ENCODE peak calls at places on chromosome 4, in nine cellular contexts. K is NB4, Z is left lung, I is cardiac fibroblast, C is GM23338, B is kidney epithelial cell, N is heart right ventricle, G is GM06990, M is endothelial cell of umbilical vein. O is an unnamed sample.

GRCh38 chr4:168124008-168124641 is 31.8 kb downstream of the ANXA10 start:
- DNase-seq in C (no peak), K (no peak), Z (no peak), G (no peak), I (peak), M (peak), B (no peak), N (no peak), O (no peak)

GRCh38 chr4:168587326-168588125 is 90.7 kb downstream of the PALLD start:
- DNase-seq in K (peak), M (no peak), B (peak), I (peak), C (no peak), G (no peak), N (peak), Z (no peak), O (peak)

GRCh38 chr4:53589511-53589910 is 1.8 kb downstream of the LNX1 start:
- DNase-seq in Z (no peak), N (no peak), I (no peak), B (no peak), C (no peak), M (no peak), G (no peak), K (no peak), O (no peak)

GRCh38 chr4:143202824-143203223 is 18.1 kb downstream of the USP38 start:
- DNase-seq in N (no peak), C (no peak), B (no peak), G (no peak), Z (no peak), I (peak), K (no peak), M (peak), O (no peak)

GRCh38 chr4:102501176-102501634 is at the start of gene NFKB1:
- DNase-seq in G (peak), C (peak), K (peak), B (peak), Z (peak), N (peak), M (peak), I (peak), O (peak)

GRCh38 chr4:140668111-140668510 is 88.1 kb downstream of the TBC1D9 start:
- DNase-seq in M (no peak), N (no peak), I (no peak), G (no peak), Z (no peak), B (no peak), K (no peak), C (no peak), O (no peak)

GRCh38 chr4:148067307-148067916 is 335.5 kb downstream of the ARHGAP10 start:
- DNase-seq in N (no peak), Z (no peak), I (no peak), C (no peak), K (no peak), M (peak), B (no peak), G (no peak), O (no peak)

GRCh38 chr4:65635051-65635821 is 35.1 kb downstream of the EPHA5 start:
- DNase-seq in I (no peak), K (no peak), Z (no peak), N (no peak), B (no peak), M (no peak), G (no peak), C (peak), O (no peak)

GRCh38 chr4:174320501-174321199 is 36.9 kb downstream of the CEP44 start:
- DNase-seq in Z (no peak), B (no peak), C (no peak), M (peak), N (no peak), G (no peak), K (no peak), I (no peak), O (no peak)

GRCh38 chr4:173516621-173517612 is 13.1 kb downstream of the HAND2 start:
- DNase-seq in M (no peak), K (no peak), I (peak), G (no peak), Z (no peak), C (peak), N (no peak), B (no peak), O (no peak)

GRCh38 chr4:159177265-159178146 is 74.6 kb downstream of the RAPGEF2 start:
- DNase-seq in Z (no peak), M (no peak), K (no peak), N (no peak), G (no peak), B (no peak), C (no peak), I (no peak), O (no peak)

GRCh38 chr4:133969202-133969873 is 232.3 kb downstream of the PABPC4L start:
- DNase-seq in M (peak), C (no peak), I (peak), K (no peak), B (no peak), N (peak), Z (no peak), G (no peak), O (peak)

GRCh38 chr4:140296871-140297570 is 76.4 kb upstream of the SCOC start:
- DNase-seq in N (no peak), B (no peak), G (no peak), Z (no peak), M (no peak), I (no peak), C (no peak), K (no peak), O (no peak)

GRCh38 chr4:112978691-112979472 is 70.6 kb upstream of the ANK2 start:
- DNase-seq in M (no peak), G (no peak), N (no peak), K (no peak), C (no peak), B (no peak), Z (peak), I (no peak), O (no peak)

GRCh38 chr4:108377021-108377420 is 208.3 kb upstream of the LEF1 start:
- DNase-seq in N (no peak), I (no peak), C (no peak), Z (no peak), G (no peak), M (no peak), K (peak), B (no peak), O (no peak)

GRCh38 chr4:38333219-38333618 is 330.8 kb upstream of the KLF3 start:
- DNase-seq in I (peak), Z (no peak), G (no peak), K (no peak), C (no peak), B (no peak), N (no peak), M (no peak), O (no peak)

GRCh38 chr4:62531731-62532130 is 1331.6 kb downstream of the ADGRL3 start:
- DNase-seq in I (no peak), K (peak), B (no peak), N (no peak), C (peak), G (no peak), M (no peak), Z (no peak), O (no peak)

GRCh38 chr4:112472318-112472717 is 43.7 kb downstream of the NEUROG2 start:
- DNase-seq in I (no peak), B (no peak), Z (no peak), M (no peak), K (no peak), N (no peak), G (no peak), C (no peak), O (no peak)

GRCh38 chr4:68658672-68659071 is 11.8 kb downstream of the UGT2B15 start:
- DNase-seq in C (no peak), M (no peak), I (no peak), K (no peak), Z (no peak), G (no peak), N (no peak), B (no peak), O (no peak)

GRCh38 chr4:146124023-146124680 is 51.4 kb upstream of the LSM6 start:
- DNase-seq in K (no peak), G (no peak), B (no peak), C (peak), N (no peak), I (no peak), Z (no peak), M (no peak), O (no peak)

GRCh38 chr4:15654556-15655222 is 468 bp downstream of the FBXL5 start:
- DNase-seq in B (no peak), Z (peak), G (no peak), K (peak), N (peak), I (peak), M (peak), C (peak), O (no peak)

GRCh38 chr4:153345011-153345981 is 808 bp downstream of the MND1 start:
- DNase-seq in M (peak), C (peak), I (peak), N (peak), G (no peak), Z (peak), B (no peak), K (peak), O (no peak)

GRCh38 chr4:112898357-112899141 is 150.9 kb upstream of the ANK2 start:
- DNase-seq in M (no peak), N (no peak), Z (no peak), C (peak), B (peak), G (no peak), K (no peak), I (no peak), O (no peak)

GRCh38 chr4:142582340-142582739 is 263.8 kb downstream of the INPP4B start:
- DNase-seq in N (no peak), I (no peak), Z (no peak), K (no peak), G (no peak), B (no peak), C (no peak), M (no peak), O (no peak)

GRCh38 chr4:16222957-16223527 is 3.2 kb downstream of the TAPT1 start:
- DNase-seq in G (no peak), I (no peak), M (no peak), Z (no peak), C (no peak), B (no peak), N (no peak), K (no peak), O (no peak)

DNA sequence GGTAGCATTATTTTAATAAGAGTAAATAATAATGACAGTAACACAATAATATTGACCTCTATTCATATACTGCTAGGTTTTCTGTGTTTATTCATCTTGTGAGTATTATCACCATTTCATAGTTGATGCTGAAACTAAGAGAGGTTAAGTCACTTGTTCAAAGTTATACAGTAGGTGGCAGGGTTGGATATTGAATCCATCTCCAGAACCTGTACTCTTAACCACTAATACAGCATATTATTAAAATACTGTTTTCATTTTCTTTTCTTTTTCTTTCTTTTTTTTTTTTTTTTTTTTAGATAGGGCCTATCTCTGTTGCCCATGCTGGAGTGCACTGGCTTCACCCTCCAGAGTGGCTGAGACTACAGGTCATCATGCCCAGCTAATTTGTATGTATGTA is 7.1 kb upstream of the ELF2 start:
- DNase-seq in Z (no peak), I (peak), B (no peak), M (peak), C (no peak), G (no peak), K (peak), N (no peak), O (no peak)
- TF ChIP-seq CTCF in Z (no peak), I (peak), B (peak), M (no peak), C (peak), G (peak), K (no peak), N (peak), O (peak)

DNA sequence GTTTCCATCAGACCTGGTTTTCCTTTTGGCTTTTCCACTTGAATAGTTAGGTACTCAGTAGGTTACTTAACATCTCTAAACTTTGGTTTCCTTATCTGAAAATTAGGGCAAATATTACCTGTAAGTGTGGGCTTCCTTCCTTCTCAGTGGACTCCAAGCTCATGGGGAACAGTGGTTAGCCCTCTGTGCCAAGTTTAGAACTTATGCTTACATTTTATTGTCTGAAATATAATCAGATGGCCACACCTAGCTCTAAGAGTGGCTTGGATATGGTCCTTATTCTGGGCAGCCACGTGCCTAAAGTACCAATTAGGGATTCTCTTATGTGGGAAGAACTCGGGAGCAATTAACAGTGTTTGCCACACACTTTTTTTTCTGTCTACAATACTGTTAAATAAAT is 133.9 kb downstream of the UCHL1 start:
- DNase-seq in I (no peak), Z (no peak), N (no peak), G (no peak), M (no peak), C (no peak), K (no peak), B (no peak), O (no peak)
- H3K4me3 ChIP-seq in I (no peak), Z (no peak), N (no peak), G (no peak), M (no peak), C (no peak), K (no peak), B (no peak), O (no peak)

GRCh38 chr4:24312261-24312913 is 272.0 kb downstream of the DHX15 start:
- DNase-seq in G (no peak), B (no peak), C (no peak), I (no peak), N (no peak), Z (no peak), M (no peak), K (no peak), O (no peak)

DNA sequence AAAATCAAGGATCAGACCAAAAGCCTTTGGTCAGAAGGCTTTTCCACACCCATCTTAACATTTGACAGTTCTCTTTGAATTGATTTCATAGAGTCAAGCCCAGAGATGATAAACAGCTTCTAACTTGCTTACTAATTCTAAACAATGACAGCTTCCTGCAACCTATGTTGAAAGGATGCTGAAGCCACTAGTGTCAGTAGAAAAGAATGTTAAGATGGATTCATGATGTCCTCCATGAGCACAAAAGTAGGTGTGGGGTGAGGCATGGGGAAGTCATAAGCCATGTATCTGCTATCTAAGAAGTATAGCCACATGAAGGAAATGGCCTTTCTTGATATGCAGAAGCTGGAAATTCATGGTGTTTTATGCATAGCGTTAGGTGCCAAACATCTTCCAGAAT is 269.3 kb downstream of the DHX15 start:
- DNase-seq in C (no peak), G (no peak), N (no peak), B (no peak), K (no peak), Z (no peak), I (no peak), M (no peak), O (no peak)
- TF ChIP-seq CTCF in C (no peak), G (no peak), N (no peak), B (no peak), K (no peak), Z (no peak), I (no peak), M (no peak), O (no peak)

GRCh38 chr4:73868206-73869129 is 725 bp upstream of the CXCL1 start:
- DNase-seq in B (no peak), M (peak), Z (no peak), I (no peak), G (no peak), N (no peak), C (peak), K (no peak), O (no peak)
- H3K4me3 ChIP-seq in B (peak), M (peak), Z (peak), I (peak), G (no peak), N (peak), C (peak), K (no peak), O (peak)

GRCh38 chr4:7769936-7770674 is 169.6 kb downstream of the AFAP1 start:
- DNase-seq in B (no peak), N (no peak), G (no peak), I (peak), C (peak), M (peak), Z (peak), K (peak), O (no peak)
- TF ChIP-seq CTCF in B (peak), N (peak), G (peak), I (peak), C (peak), M (peak), Z (peak), K (peak), O (peak)

GRCh38 chr4:114282937-114283336 is 303.5 kb upstream of the ARSJ start:
- DNase-seq in M (no peak), N (no peak), C (no peak), G (no peak), Z (no peak), B (no peak), K (peak), I (no peak), O (no peak)

GRCh38 chr4:114284629-114285028 is 305.2 kb upstream of the ARSJ start:
- DNase-seq in G (no peak), K (no peak), N (no peak), M (no peak), Z (no peak), C (no peak), B (no peak), I (no peak), O (no peak)

GRCh38 chr4:114281561-114281960 is 302.1 kb upstream of the ARSJ start:
- DNase-seq in C (no peak), Z (no peak), K (no peak), N (no peak), G (no peak), I (peak), B (peak), M (no peak), O (peak)

GRCh38 chr4:114286275-114286674 is 306.8 kb upstream of the ARSJ start:
- DNase-seq in G (no peak), B (no peak), C (no peak), I (no peak), Z (no peak), K (no peak), M (no peak), N (no peak), O (no peak)

DNA sequence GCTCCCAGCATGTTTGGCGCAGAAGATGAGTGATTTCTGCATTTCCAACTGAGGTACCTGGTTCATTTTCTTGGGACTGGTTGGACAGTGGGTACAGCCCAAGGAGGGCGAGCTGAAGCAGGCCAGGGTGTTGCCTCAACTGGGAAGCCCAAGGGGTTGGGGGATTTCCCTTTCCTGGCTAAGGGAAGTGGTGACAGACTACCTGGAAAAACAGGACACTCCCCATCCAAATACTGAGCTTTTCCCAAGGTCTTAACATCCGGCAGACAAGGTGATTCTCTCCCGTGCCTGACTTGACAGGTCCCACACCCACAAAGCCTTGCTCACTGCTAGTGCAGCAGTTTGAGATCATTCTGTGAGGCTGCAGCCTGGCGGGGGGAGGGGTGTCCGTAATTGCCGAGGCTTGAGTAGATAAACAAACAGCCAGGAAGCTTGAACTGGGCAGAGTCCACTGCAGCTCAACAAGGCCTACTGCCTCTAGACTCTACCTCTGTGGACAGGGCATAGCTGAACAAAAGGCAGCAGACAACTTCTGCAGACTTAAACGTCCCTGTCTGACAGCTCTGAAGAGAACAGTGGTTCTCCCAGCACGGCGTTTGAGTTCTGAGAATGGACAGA is 307.7 kb upstream of the ARSJ start:
- DNase-seq in Z (no peak), I (no peak), C (no peak), K (no peak), G (no peak), B (no peak), M (no peak), N (no peak), O (no peak)
- H3K4me3 ChIP-seq in Z (no peak), I (no peak), C (no peak), K (no peak), G (no peak), B (no peak), M (no peak), N (no peak), O (no peak)

O was measured in astrocyte of the cerebellum.